ENCODE peak calls at places on chromosome 14, in eight cellular contexts. X is ovary, D is neuronal stem cell, N is MM.1S, L is fibroblast of lung, C is adrenal gland, Q is tibial nerve, M is upper lobe of right lung. O is an unnamed sample. For H3K4me1, the result is how much of the 10 kb centered on the place peaks cover.

GRCh38 chr14:105531088-105531957 is 4.9 kb downstream of the TMEM121 start:
- DNase-seq in X (no peak), D (no peak), N (no peak), L (no peak), C (no peak), Q (no peak), M (peak), O (peak)

GRCh38 chr14:78721756-78722455 is 551.7 kb downstream of the NRXN3 start:
- DNase-seq in X (no peak), D (no peak), N (peak), L (no peak), C (no peak), Q (no peak), M (no peak), O (no peak)

GRCh38 chr14:93035917-93036651 is 79.6 kb downstream of the ITPK1 start:
- DNase-seq in X (peak), D (peak), N (no peak), L (peak), C (peak), Q (no peak), M (no peak), O (peak)

GRCh38 chr14:30195946-30196345 is 268.3 kb upstream of the PRKD1 start:
- DNase-seq in X (no peak), D (no peak), N (no peak), L (peak), C (no peak), Q (no peak), M (no peak), O (no peak)

GRCh38 chr14:53630336-53630735 is 326.3 kb downstream of the BMP4 start:
- DNase-seq in X (no peak), D (no peak), N (no peak), L (peak), C (no peak), Q (no peak), M (no peak), O (no peak)

GRCh38 chr14:22547309-22547947 is 41.6 kb downstream of the DAD1 start:
- DNase-seq in X (no peak), D (no peak), N (no peak), L (no peak), C (no peak), Q (no peak), M (no peak), O (no peak)

GRCh38 chr14:103427485-103428443 is 42.5 kb downstream of the MARK3 start:
- DNase-seq in X (no peak), D (no peak), N (no peak), L (peak), C (peak), Q (no peak), M (no peak), O (no peak)

GRCh38 chr14:105294142-105294597 is 6.6 kb downstream of the BRF1 start:
- DNase-seq in X (no peak), D (no peak), N (no peak), L (peak), C (peak), Q (no peak), M (no peak), O (peak)

GRCh38 chr14:75459099-75459741 is 31.4 kb downstream of the JDP2 start:
- DNase-seq in X (peak), D (no peak), N (no peak), L (no peak), C (peak), Q (no peak), M (no peak), O (peak)

GRCh38 chr14:88802596-88802995 is 9.8 kb upstream of the EML5 start:
- DNase-seq in X (no peak), D (no peak), N (no peak), L (no peak), C (no peak), Q (no peak), M (no peak), O (no peak)

GRCh38 chr14:37973031-37973908 is 234.4 kb upstream of the SSTR1 start:
- DNase-seq in X (no peak), D (no peak), N (no peak), L (no peak), C (no peak), Q (no peak), M (no peak), O (no peak)

GRCh38 chr14:102046337-102047278 is 40.2 kb downstream of the HSP90AA1 start:
- DNase-seq in X (peak), D (peak), N (no peak), L (peak), C (peak), Q (peak), M (peak), O (peak)

GRCh38 chr14:59679872-59680271 is 103.3 kb upstream of the CCDC175 start:
- DNase-seq in X (no peak), D (peak), N (no peak), L (peak), C (peak), Q (peak), M (no peak), O (no peak)

GRCh38 chr14:91417134-91417982 is at the start of gene CCDC88C:
- DNase-seq in X (peak), D (peak), N (peak), L (peak), C (peak), Q (no peak), M (peak), O (peak)

GRCh38 chr14:103966631-103967030 is 24.3 kb upstream of the RD3L start:
- DNase-seq in X (no peak), D (no peak), N (no peak), L (no peak), C (no peak), Q (no peak), M (no peak), O (no peak)

GRCh38 chr14:89422181-89422951 is 5.3 kb upstream of the FOXN3 start:
- DNase-seq in X (no peak), D (no peak), N (no peak), L (no peak), C (no peak), Q (no peak), M (no peak), O (no peak)

GRCh38 chr14:53542692-53543091 is 389.6 kb upstream of the DDHD1 start:
- DNase-seq in X (no peak), D (no peak), N (no peak), L (peak), C (peak), Q (peak), M (no peak), O (no peak)

GRCh38 chr14:44657153-44657552 is 150.1 kb upstream of the FSCB start:
- DNase-seq in X (no peak), D (no peak), N (no peak), L (no peak), C (no peak), Q (no peak), M (no peak), O (no peak)

GRCh38 chr14:63045234-63045611 is at the start of gene KCNH5:
- DNase-seq in X (no peak), D (no peak), N (peak), L (peak), C (peak), Q (no peak), M (no peak), O (no peak)

GRCh38 chr14:95123895-95124579 is 33.3 kb downstream of the DICER1 start:
- DNase-seq in X (no peak), D (no peak), N (no peak), L (no peak), C (peak), Q (peak), M (no peak), O (no peak)

GRCh38 chr14:55762595-55763232 is 182.7 kb downstream of the KTN1 start:
- DNase-seq in X (no peak), D (no peak), N (no peak), L (no peak), C (no peak), Q (no peak), M (no peak), O (no peak)

GRCh38 chr14:99664636-99665273 is 19.3 kb upstream of the CYP46A1 start:
- DNase-seq in X (no peak), D (no peak), N (no peak), L (no peak), C (no peak), Q (no peak), M (no peak), O (no peak)

GRCh38 chr14:62347658-62348057 is 585.4 kb downstream of the SNAPC1 start:
- DNase-seq in X (no peak), D (no peak), N (no peak), L (no peak), C (no peak), Q (no peak), M (no peak), O (no peak)

GRCh38 chr14:52977798-52978197 is 26.9 kb upstream of the FERMT2 start:
- DNase-seq in X (no peak), D (no peak), N (no peak), L (peak), C (peak), Q (no peak), M (no peak), O (no peak)

GRCh38 chr14:87457727-87458126 is 535.3 kb downstream of the GALC start:
- DNase-seq in X (no peak), D (no peak), N (no peak), L (no peak), C (no peak), Q (no peak), M (no peak), O (no peak)

GRCh38 chr14:100679707-100680438 is 46.8 kb upstream of the DLK1 start:
- DNase-seq in X (peak), D (no peak), N (no peak), L (peak), C (peak), Q (peak), M (no peak), O (peak)

GRCh38 chr14:33376510-33376909 is 437.8 kb downstream of the NPAS3 start:
- DNase-seq in X (no peak), D (no peak), N (no peak), L (no peak), C (no peak), Q (no peak), M (no peak), O (no peak)

GRCh38 chr14:56002876-56003625 is 115.2 kb upstream of the PELI2 start:
- DNase-seq in X (no peak), D (no peak), N (peak), L (no peak), C (no peak), Q (no peak), M (no peak), O (peak)

DNA sequence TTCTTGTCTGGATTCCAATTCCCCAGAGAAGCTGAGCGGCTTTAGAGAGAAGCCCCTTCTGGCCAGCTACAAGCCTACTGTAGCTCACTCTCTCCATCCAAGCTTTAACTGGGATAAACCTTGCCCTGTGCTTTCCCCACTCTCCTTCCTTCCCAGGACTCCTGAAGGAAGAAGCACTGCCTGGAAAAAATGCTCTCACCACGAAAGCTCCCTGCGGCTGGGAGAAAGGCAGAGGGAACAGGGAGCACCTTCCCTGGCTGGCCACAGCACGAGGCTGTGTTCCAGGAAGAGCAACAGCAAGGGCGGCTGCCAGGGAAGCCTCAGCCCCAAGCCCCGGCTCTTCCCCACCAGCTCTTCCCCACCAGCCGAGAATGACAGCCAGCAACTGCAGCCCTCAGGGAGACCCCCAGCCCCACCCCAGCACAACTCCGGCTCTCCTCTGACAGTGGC is 40.8 kb upstream of the PNMA1 start:
- DNase-seq in X (peak), D (no peak), N (no peak), L (peak), C (no peak), Q (peak), M (no peak), O (peak)
- H3K4me3 ChIP-seq in X (peak), D (no peak), N (no peak), L (no peak), C (no peak), Q (peak), M (peak), O (no peak)

GRCh38 chr14:70889555-70889954 is 17.7 kb upstream of the PCNX1 start:
- DNase-seq in X (no peak), D (no peak), N (no peak), L (no peak), C (no peak), Q (no peak), M (no peak), O (no peak)

GRCh38 chr14:70886421-70887206 is 20.6 kb upstream of the PCNX1 start:
- DNase-seq in X (no peak), D (no peak), N (peak), L (no peak), C (no peak), Q (no peak), M (no peak), O (no peak)

GRCh38 chr14:70888681-70889175 is 18.5 kb upstream of the PCNX1 start:
- DNase-seq in X (no peak), D (no peak), N (no peak), L (peak), C (no peak), Q (no peak), M (no peak), O (no peak)

GRCh38 chr14:70887207-70888150 is 19.8 kb upstream of the PCNX1 start:
- DNase-seq in X (no peak), D (no peak), N (peak), L (peak), C (no peak), Q (no peak), M (no peak), O (no peak)

DNA sequence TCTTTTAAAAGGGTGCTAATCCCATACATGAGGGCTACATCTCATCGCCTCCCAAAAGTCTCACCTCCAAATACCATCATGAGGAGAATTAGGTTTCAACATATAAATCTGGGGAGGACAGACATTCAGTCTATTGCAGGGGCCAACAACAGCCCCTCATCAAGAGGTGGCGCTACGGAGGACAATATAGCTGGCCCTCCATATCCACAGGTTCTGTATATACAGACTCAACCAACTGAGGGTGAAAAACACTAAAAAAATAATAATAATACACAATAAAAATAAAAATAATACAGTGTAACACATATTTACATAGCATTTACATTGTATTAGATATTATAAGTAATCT is 19.1 kb upstream of the PCNX1 start:
- DNase-seq in X (no peak), D (no peak), N (no peak), L (no peak), C (no peak), Q (no peak), M (no peak), O (no peak)
- H3K4me1 ChIP-seq in X (under half), D (under half), N (under half), L (under half), C (under half), Q (under half), M (under half), O (half or more)

GRCh38 chr14:64541261-64541970 is 875 bp downstream of the HSPA2 start:
- DNase-seq in X (peak), D (no peak), N (no peak), L (peak), C (peak), Q (no peak), M (no peak), O (peak)
- H3K4me3 ChIP-seq in X (peak), D (no peak), N (no peak), L (peak), C (no peak), Q (peak), M (peak), O (peak)

DNA sequence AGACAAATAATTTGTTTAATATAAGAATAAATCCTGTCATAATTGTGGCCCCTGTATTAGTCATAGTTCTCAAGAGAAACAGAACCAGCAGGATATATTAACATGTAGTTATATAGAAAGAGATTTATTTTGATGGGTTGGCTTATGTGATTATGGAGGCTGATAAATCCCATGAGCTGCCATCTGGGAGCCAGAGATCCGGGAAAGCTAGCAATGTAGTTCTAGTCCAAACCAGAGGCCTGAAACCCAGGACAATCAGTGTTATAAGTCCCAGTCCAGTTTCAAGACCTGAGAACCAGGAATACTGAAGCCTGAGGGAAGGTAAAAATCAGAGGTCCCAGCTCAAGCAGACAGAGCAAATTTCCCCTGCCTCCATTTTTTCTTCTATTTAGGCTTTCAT is 435.8 kb downstream of the RPL10L start:
- DNase-seq in X (no peak), D (no peak), N (no peak), L (no peak), C (no peak), Q (no peak), M (no peak), O (no peak)
- H3K4me1 ChIP-seq in X (under half), D (under half), N (under half), L (under half), C (under half), Q (under half), M (under half), O (under half)

GRCh38 chr14:98244162-98244948 is 1027.6 kb downstream of the BCL11B start:
- DNase-seq in X (no peak), D (no peak), N (no peak), L (no peak), C (no peak), Q (no peak), M (no peak), O (no peak)

GRCh38 chr14:98249476-98249875 is 1022.5 kb downstream of the BCL11B start:
- DNase-seq in X (no peak), D (no peak), N (no peak), L (no peak), C (no peak), Q (no peak), M (no peak), O (no peak)

GRCh38 chr14:98252819-98253218 is 1019.2 kb downstream of the BCL11B start:
- DNase-seq in X (no peak), D (no peak), N (no peak), L (no peak), C (no peak), Q (no peak), M (no peak), O (no peak)

GRCh38 chr14:98244966-98245569 is 1026.9 kb downstream of the BCL11B start:
- DNase-seq in X (no peak), D (no peak), N (no peak), L (no peak), C (no peak), Q (no peak), M (no peak), O (no peak)

GRCh38 chr14:98249057-98249456 is 1022.9 kb downstream of the BCL11B start:
- DNase-seq in X (no peak), D (no peak), N (no peak), L (no peak), C (no peak), Q (no peak), M (no peak), O (no peak)
- H3K4me3 ChIP-seq in X (no peak), D (no peak), N (no peak), L (no peak), C (no peak), Q (no peak), M (no peak), O (no peak)

GRCh38 chr14:49619730-49620129 is 696 bp downstream of the RPL36AL start:
- DNase-seq in X (no peak), D (no peak), N (no peak), L (no peak), C (no peak), Q (no peak), M (no peak), O (no peak)
- H3K4me1 ChIP-seq in X (under half), D (under half), N (under half), L (under half), C (under half), Q (half or more), M (under half), O (half or more)